ENCODE peak calls at places on chromosome 12, in four cellular contexts. U is GM23248, J is A549, L is psoas muscle. N is an unnamed sample.
A peak's percentile ranks its signal among the peaks of the same experiment; 100 is the strongest.

GRCh38 chr12:130444986-130445385 is 107.3 kb downstream of the PIWIL1 start:
- DNase-seq in U (no peak), J (no peak), L (no peak), N (no peak)

GRCh38 chr12:67811437-67812361 is 163.2 kb downstream of the DYRK2 start:
- DNase-seq in U (peak; percentile 91), J (no peak), L (no peak), N (no peak)

GRCh38 chr12:125185740-125186470 is 120.7 kb downstream of the AACS start:
- DNase-seq in U (peak; percentile 71), J (peak; percentile 65), L (peak; percentile 65), N (no peak)

GRCh38 chr12:124368421-124369032 is 73.6 kb downstream of the RFLNA start:
- DNase-seq in U (no peak), J (no peak), L (no peak), N (no peak)

GRCh38 chr12:108826115-108826806 is 31.1 kb downstream of the SSH1 start:
- DNase-seq in U (peak; percentile 97), J (no peak), L (peak; percentile 72), N (peak; percentile 81)

GRCh38 chr12:10395390-10395998 is 5.7 kb upstream of the KLRK1 start:
- DNase-seq in U (peak; percentile 52), J (peak; percentile 38), L (peak; percentile 21), N (peak; percentile 51)

GRCh38 chr12:113889076-113889475 is 77.0 kb downstream of the RBM19 start:
- DNase-seq in U (peak; percentile 18), J (no peak), L (no peak), N (peak; percentile 48)

GRCh38 chr12:74537126-74537706 is 419 bp upstream of the ATXN7L3B start:
- DNase-seq in U (peak; percentile 78), J (peak; percentile 56), L (no peak), N (peak; percentile 75)

GRCh38 chr12:64877363-64878004 is 53.0 kb downstream of the TBC1D30 start:
- DNase-seq in U (no peak), J (no peak), L (no peak), N (no peak)

GRCh38 chr12:127078577-127079350 is 1188.2 kb upstream of the TMEM132C start:
- DNase-seq in U (peak; percentile 69), J (no peak), L (no peak), N (no peak)

GRCh38 chr12:106084048-106084671 is 54.6 kb downstream of the NUAK1 start:
- DNase-seq in U (peak; percentile 81), J (peak; percentile 57), L (no peak), N (peak; percentile 82)

GRCh38 chr12:73266206-73266605 is 994.0 kb downstream of the TRHDE start:
- DNase-seq in U (no peak), J (no peak), L (no peak), N (no peak)

GRCh38 chr12:21940549-21940948 is 677 bp downstream of the ABCC9 start:
- DNase-seq in U (peak; percentile 37), J (no peak), L (no peak), N (no peak)
- H3K4me3 ChIP-seq in U (peak overlapping the region; percentile 75), J (no peak overlapping the region), L (peak overlapping the region; percentile 80), N (peak overlapping the region; percentile 54)

DNA sequence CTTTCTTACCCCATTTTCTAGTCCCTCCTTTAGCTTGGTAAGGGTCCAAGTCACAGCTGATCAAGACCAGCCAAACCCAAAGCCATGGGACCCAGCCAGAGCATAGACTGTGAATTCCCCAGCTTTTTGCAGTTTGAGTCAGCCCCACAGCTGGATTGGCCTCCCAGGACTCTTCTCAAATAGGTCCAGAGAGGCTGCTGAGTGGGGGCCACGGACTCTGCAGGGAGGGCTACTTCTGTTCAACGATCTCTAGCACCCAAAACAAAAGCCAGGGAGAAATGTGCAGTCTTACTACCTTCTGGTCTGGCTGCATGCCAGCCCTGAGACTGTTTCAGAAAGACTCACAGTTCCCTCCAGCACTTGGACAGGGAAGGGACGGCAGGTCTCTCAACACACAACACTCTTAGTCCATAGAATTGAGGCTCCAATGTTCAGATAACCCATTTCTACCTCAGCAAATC is 1.6 kb downstream of the VDR start:
- DNase-seq in U (peak; percentile 87), J (no peak), L (peak; percentile 34), N (no peak)
- H3K4me3 ChIP-seq in U (peak overlapping the region; percentile 92), J (peak overlapping the region; percentile 24), L (peak overlapping the region; percentile 73), N (no peak overlapping the region)

GRCh38 chr12:8032242-8033152 is at the start of gene FOXJ2:
- DNase-seq in U (peak; percentile 87), J (peak; percentile 57), L (peak; percentile 84), N (peak; percentile 51)
- H3K4me3 ChIP-seq in U (peak within 1 kb of the TSS; percentile 92), J (peak within 1 kb of the TSS; percentile 70), L (peak within 1 kb of the TSS; percentile 97), N (peak within 1 kb of the TSS; percentile 95)

DNA sequence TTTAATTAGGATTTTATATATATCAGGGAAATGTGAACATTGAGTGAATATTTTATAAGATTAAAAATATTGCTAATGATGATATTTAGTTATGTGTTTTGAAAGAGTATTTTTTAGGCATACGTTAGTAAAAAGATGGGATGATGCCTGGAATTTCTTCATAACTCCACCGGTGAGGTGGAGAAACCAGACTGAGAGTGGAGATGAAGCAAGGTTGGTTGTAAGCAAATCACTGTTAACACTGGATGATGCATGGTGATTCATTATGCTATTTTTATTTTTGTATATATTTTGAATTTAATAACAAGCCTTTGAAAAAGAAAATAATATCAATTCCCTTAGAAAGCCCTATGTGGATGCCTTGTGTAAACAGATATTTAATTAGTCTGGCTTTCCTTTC is 95.3 kb downstream of the HELB start:
- DNase-seq in U (peak; percentile 20), J (no peak), L (no peak), N (no peak)
- H3K4me3 ChIP-seq in U (no peak overlapping the region), J (no peak overlapping the region), L (no peak overlapping the region), N (no peak overlapping the region)

GRCh38 chr12:128573907-128574306 is 249.9 kb downstream of the SLC15A4 start:
- DNase-seq in U (no peak), J (no peak), L (no peak), N (no peak)

GRCh38 chr12:128567730-128568129 is 256.0 kb downstream of the SLC15A4 start:
- DNase-seq in U (no peak), J (no peak), L (no peak), N (no peak)

GRCh38 chr12:128572311-128572810 is 251.4 kb downstream of the SLC15A4 start:
- DNase-seq in U (no peak), J (no peak), L (no peak), N (no peak)

GRCh38 chr12:128571906-128572305 is 251.9 kb downstream of the SLC15A4 start:
- DNase-seq in U (no peak), J (no peak), L (no peak), N (no peak)

GRCh38 chr12:128570191-128571065 is 253.3 kb downstream of the SLC15A4 start:
- DNase-seq in U (no peak), J (no peak), L (no peak), N (no peak)
- H3K4me3 ChIP-seq in U (no peak overlapping the region), J (no peak overlapping the region), L (no peak overlapping the region), N (no peak overlapping the region)

GRCh38 chr12:104460973-104461693 is 4.4 kb downstream of the CHST11 start:
- DNase-seq in U (no peak), J (no peak), L (no peak), N (no peak)

GRCh38 chr12:104460041-104460757 is 3.5 kb downstream of the CHST11 start:
- DNase-seq in U (no peak), J (no peak), L (no peak), N (no peak)

GRCh38 chr12:104463371-104463770 is 6.6 kb downstream of the CHST11 start:
- DNase-seq in U (no peak), J (no peak), L (no peak), N (no peak)

GRCh38 chr12:104462931-104463339 is 6.2 kb downstream of the CHST11 start:
- DNase-seq in U (no peak), J (no peak), L (no peak), N (no peak)

DNA sequence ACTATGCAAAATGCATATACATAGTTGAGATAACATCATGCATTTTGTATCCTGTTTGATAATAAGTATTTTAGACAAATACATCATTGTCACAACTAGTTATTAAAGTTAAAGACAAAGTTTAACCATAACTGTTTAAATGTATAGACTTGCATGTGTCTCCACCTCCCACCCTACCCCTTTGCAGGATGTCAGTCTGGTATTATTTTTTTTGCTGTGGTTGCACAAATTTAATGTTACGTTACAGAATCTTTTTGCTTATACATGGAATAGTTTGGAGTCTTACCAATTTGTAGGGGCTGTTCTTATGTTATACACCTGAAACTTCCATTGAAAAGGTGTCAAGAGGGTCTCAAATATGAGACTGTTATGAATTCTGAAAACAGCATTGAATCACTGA is 5.6 kb downstream of the CHST11 start:
- DNase-seq in U (no peak), J (no peak), L (no peak), N (no peak)
- H3K4me3 ChIP-seq in U (no peak overlapping the region), J (no peak overlapping the region), L (no peak overlapping the region), N (no peak overlapping the region)

DNA sequence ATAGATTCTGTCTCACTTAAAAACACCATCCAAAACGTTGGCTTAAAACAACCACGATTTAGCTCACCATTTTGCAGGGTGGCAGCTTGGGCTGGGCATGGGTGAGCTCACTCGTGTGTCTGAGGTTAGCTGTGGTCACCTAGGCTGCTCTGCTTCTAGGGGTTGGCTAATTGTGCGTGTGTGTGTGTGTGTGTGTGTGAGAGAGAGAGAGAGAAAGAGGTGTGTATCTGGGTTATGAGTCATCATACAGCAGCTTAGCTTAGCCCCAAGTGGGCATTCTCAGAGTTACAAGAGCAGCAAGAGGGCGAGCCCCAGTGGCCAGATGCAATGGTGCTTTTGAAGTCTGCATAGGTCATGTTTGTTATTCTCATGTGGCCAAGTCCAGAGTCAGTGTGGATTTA is 6.0 kb downstream of the FBXW8 start:
- DNase-seq in U (peak; percentile 76), J (peak; percentile 78), L (peak; percentile 11), N (peak; percentile 48)
- H3K4me3 ChIP-seq in U (no peak overlapping the region), J (no peak overlapping the region), L (no peak overlapping the region), N (no peak overlapping the region)

N was measured in SJCRH30.